ENCODE peak calls at places on chromosome 3, in seven cellular contexts. J, M, S, T, U, A and H are unnamed samples.

GRCh38 chr3:86988235-86988634 is 2.7 kb downstream of the VGLL3 start:
- DNase-seq in J (peak), M (peak), S (no peak), T (peak), U (no peak), A (no peak), H (peak)

GRCh38 chr3:5754602-5755001 is 567.1 kb downstream of the EDEM1 start:
- DNase-seq in J (no peak), M (no peak), S (no peak), T (no peak), U (no peak), A (no peak), H (no peak)

GRCh38 chr3:170506556-170506955 is 79.3 kb downstream of the SLC7A14 start:
- DNase-seq in J (peak), M (no peak), S (peak), T (peak), U (no peak), A (no peak), H (no peak)

GRCh38 chr3:158057666-158058065 is 48.6 kb downstream of the SHOX2 start:
- DNase-seq in J (peak), M (no peak), S (no peak), T (no peak), U (no peak), A (no peak), H (no peak)

GRCh38 chr3:41418961-41419691 is 219.8 kb downstream of the CTNNB1 start:
- DNase-seq in J (peak), M (peak), S (peak), T (peak), U (no peak), A (no peak), H (peak)

GRCh38 chr3:181699171-181699903 is 12.4 kb upstream of the SOX2 start:
- DNase-seq in J (no peak), M (peak), S (peak), T (no peak), U (no peak), A (no peak), H (no peak)

GRCh38 chr3:42130007-42130328 is 38.8 kb downstream of the TRAK1 start:
- DNase-seq in J (no peak), M (no peak), S (no peak), T (no peak), U (no peak), A (no peak), H (no peak)

GRCh38 chr3:131840151-131840797 is 194.5 kb downstream of the CPNE4 start:
- DNase-seq in J (no peak), M (peak), S (no peak), T (no peak), U (no peak), A (no peak), H (no peak)

GRCh38 chr3:173587055-173587454 is 189.5 kb downstream of the NLGN1 start:
- DNase-seq in J (no peak), M (no peak), S (no peak), T (no peak), U (no peak), A (no peak), H (no peak)

GRCh38 chr3:38583688-38584087 is 65.8 kb downstream of the SCN5A start:
- DNase-seq in J (no peak), M (no peak), S (no peak), T (no peak), U (no peak), A (no peak), H (no peak)

GRCh38 chr3:100438623-100438974 is 37.3 kb downstream of the LNP1 start:
- DNase-seq in J (no peak), M (no peak), S (no peak), T (no peak), U (no peak), A (no peak), H (no peak)

GRCh38 chr3:153210660-153211059 is 48.6 kb downstream of the RAP2B start:
- DNase-seq in J (peak), M (no peak), S (no peak), T (no peak), U (no peak), A (no peak), H (no peak)

GRCh38 chr3:43709022-43709421 is 18.3 kb downstream of the ABHD5 start:
- DNase-seq in J (peak), M (no peak), S (no peak), T (peak), U (no peak), A (no peak), H (no peak)

GRCh38 chr3:108412351-108412750 is 98.0 kb downstream of the MYH15 start:
- DNase-seq in J (no peak), M (no peak), S (no peak), T (no peak), U (no peak), A (no peak), H (no peak)

GRCh38 chr3:101453966-101454365 is 59.0 kb downstream of the SENP7 start:
- DNase-seq in J (peak), M (no peak), S (no peak), T (no peak), U (no peak), A (no peak), H (peak)

GRCh38 chr3:193777524-193777923 is 184.5 kb downstream of the OPA1 start:
- DNase-seq in J (peak), M (no peak), S (no peak), T (no peak), U (no peak), A (no peak), H (no peak)

GRCh38 chr3:82055792-82056191 is 294.3 kb upstream of the GBE1 start:
- DNase-seq in J (no peak), M (peak), S (no peak), T (no peak), U (no peak), A (no peak), H (no peak)

GRCh38 chr3:78281381-78281780 is 1241.5 kb downstream of the ROBO2 start:
- DNase-seq in J (no peak), M (no peak), S (no peak), T (no peak), U (no peak), A (no peak), H (no peak)

GRCh38 chr3:195150194-195151118 is 120.5 kb downstream of the XXYLT1 start:
- DNase-seq in J (peak), M (peak), S (peak), T (peak), U (no peak), A (no peak), H (no peak)

GRCh38 chr3:37330466-37330865 is 156.1 kb upstream of the LRRFIP2 start:
- DNase-seq in J (no peak), M (no peak), S (no peak), T (no peak), U (no peak), A (no peak), H (no peak)

GRCh38 chr3:4419920-4420319 is 47.1 kb downstream of the SUMF1 start:
- DNase-seq in J (no peak), M (no peak), S (peak), T (no peak), U (no peak), A (no peak), H (no peak)

GRCh38 chr3:124791639-124792111 is 61.4 kb downstream of the UMPS start:
- DNase-seq in J (peak), M (peak), S (no peak), T (peak), U (no peak), A (no peak), H (peak)

GRCh38 chr3:122919291-122919610 is 108.3 kb downstream of the SEMA5B start:
- DNase-seq in J (no peak), M (no peak), S (no peak), T (no peak), U (no peak), A (no peak), H (no peak)

GRCh38 chr3:154129625-154130024 is 8.4 kb downstream of the ARHGEF26 start:
- DNase-seq in J (peak), M (peak), S (no peak), T (no peak), U (no peak), A (no peak), H (no peak)

GRCh38 chr3:14377838-14378169 is 24.6 kb upstream of the SLC6A6 start:
- DNase-seq in J (no peak), M (no peak), S (no peak), T (no peak), U (no peak), A (no peak), H (no peak)

GRCh38 chr3:12829886-12830784 is 11.2 kb downstream of the RPL32 start:
- DNase-seq in J (no peak), M (no peak), S (peak), T (no peak), U (no peak), A (no peak), H (no peak)
- TF ChIP-seq CTCF in J (no peak), M (no peak), S (no peak), T (no peak), U (no peak), A (no peak), H (peak)

GRCh38 chr3:149658444-149659172 is 783 bp upstream of the WWTR1 start:
- DNase-seq in J (peak), M (peak), S (peak), T (peak), U (peak), A (no peak), H (peak)
- TF ChIP-seq CTCF in J (peak), M (no peak), S (no peak), T (peak), U (peak), A (no peak), H (peak)

GRCh38 chr3:148707596-148708386 is 10.1 kb downstream of the AGTR1 start:
- DNase-seq in J (no peak), M (peak), S (no peak), T (peak), U (no peak), A (no peak), H (no peak)
- TF ChIP-seq CTCF in J (no peak), M (no peak), S (no peak), T (no peak), U (no peak), A (no peak), H (no peak)

DNA sequence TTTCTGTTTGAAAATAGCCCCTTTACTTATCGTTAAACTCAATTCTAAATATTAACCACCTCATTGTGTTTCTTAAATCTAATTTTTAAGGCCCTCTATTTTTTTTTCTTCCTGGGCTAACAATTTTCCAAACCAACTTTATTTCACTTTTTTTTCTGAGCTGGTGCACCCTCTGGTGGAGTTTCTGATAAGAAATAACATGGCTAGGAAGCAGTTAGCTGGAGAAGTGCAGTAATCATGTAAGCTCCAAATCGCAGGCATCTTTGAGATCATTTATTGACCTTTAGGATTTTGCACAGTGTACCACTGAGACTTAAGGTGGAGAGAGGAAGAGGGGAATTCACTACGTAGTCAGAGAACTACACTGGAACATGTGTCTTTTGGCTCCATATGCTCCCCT is 6.4 kb downstream of the TMEM207 start:
- DNase-seq in J (peak), M (no peak), S (peak), T (peak), U (no peak), A (no peak), H (no peak)
- TF ChIP-seq CTCF in J (peak), M (peak), S (peak), T (peak), U (peak), A (no peak), H (peak)

GRCh38 chr3:76044601-76045600 is 259.6 kb upstream of the ZNF717 start:
- DNase-seq in J (peak), M (no peak), S (peak), T (peak), U (peak), A (no peak), H (no peak)
- TF ChIP-seq CTCF in J (peak), M (peak), S (peak), T (peak), U (peak), A (no peak), H (peak)

GRCh38 chr3:62558549-62559112 is 185.3 kb upstream of the FEZF2 start:
- DNase-seq in J (peak), M (no peak), S (peak), T (peak), U (peak), A (no peak), H (no peak)
- TF ChIP-seq CTCF in J (peak), M (peak), S (peak), T (peak), U (peak), A (no peak), H (peak)